ENCODE peak calls at places on chromosomes 4 and X, in seven cellular contexts. U is ascending aorta, N is left ventricle myocardium inferior, G is AG09309, I is MM.1S, K is HCT116, D is GM12865. E is an unnamed sample.

GRCh38 chr4:46442963-46443362 is 53.0 kb upstream of the GABRA2 start:
- DNase-seq in U (no peak), N (no peak), G (no peak), I (no peak), K (no peak), D (no peak), E (no peak)

GRCh38 chr4:88008133-88008621 is 742 bp downstream of the PKD2 start:
- DNase-seq in U (peak), N (peak), G (no peak), I (peak), K (no peak), D (peak), E (no peak)

GRCh38 chrX:149513713-149514427 is 8.8 kb upstream of the IDS start:
- DNase-seq in U (no peak), N (no peak), G (no peak), I (no peak), K (no peak), D (no peak), E (no peak)

GRCh38 chr4:17512973-17513665 is 1.2 kb upstream of the QDPR start:
- DNase-seq in U (no peak), N (no peak), G (no peak), I (no peak), K (no peak), D (no peak), E (no peak)

GRCh38 chr4:65845169-65845568 is 174.9 kb upstream of the EPHA5 start:
- DNase-seq in U (no peak), N (no peak), G (no peak), I (no peak), K (no peak), D (no peak), E (no peak)

GRCh38 chr4:71456841-71457240 is 118.0 kb downstream of the SLC4A4 start:
- DNase-seq in U (no peak), N (no peak), G (peak), I (no peak), K (no peak), D (no peak), E (no peak)

GRCh38 chr4:138310498-138310897 is 68.3 kb upstream of the SLC7A11 start:
- DNase-seq in U (no peak), N (no peak), G (no peak), I (no peak), K (no peak), D (no peak), E (no peak)

GRCh38 chr4:147102596-147102995 is 156.9 kb upstream of the TTC29 start:
- DNase-seq in U (no peak), N (no peak), G (no peak), I (no peak), K (no peak), D (no peak), E (no peak)

GRCh38 chr4:6873792-6874461 is 35.7 kb upstream of the TBC1D14 start:
- DNase-seq in U (peak), N (peak), G (no peak), I (peak), K (peak), D (peak), E (peak)

GRCh38 chr4:55445921-55446577 is 50.3 kb downstream of the TMEM165 start:
- DNase-seq in U (no peak), N (no peak), G (peak), I (no peak), K (no peak), D (no peak), E (no peak)

GRCh38 chrX:861335-861890 is 230.8 kb downstream of the SHOX start:
- DNase-seq in U (no peak), N (no peak), G (no peak), I (no peak), K (no peak), D (no peak), E (no peak)

GRCh38 chrX:153727108-153727931 is 2.7 kb downstream of the ABCD1 start:
- DNase-seq in U (peak), N (peak), G (no peak), I (no peak), K (no peak), D (peak), E (peak)

GRCh38 chrX:31136144-31136572 is 64.3 kb upstream of the FTHL17 start:
- DNase-seq in U (no peak), N (no peak), G (no peak), I (peak), K (no peak), D (peak), E (no peak)

GRCh38 chrX:94722578-94722977 is 1048.6 kb downstream of the FAM133A start:
- DNase-seq in U (no peak), N (no peak), G (no peak), I (no peak), K (no peak), D (no peak), E (no peak)

GRCh38 chr4:61425315-61425714 is 225.2 kb downstream of the ADGRL3 start:
- DNase-seq in U (no peak), N (no peak), G (no peak), I (no peak), K (no peak), D (no peak), E (no peak)

GRCh38 chrX:43861750-43862149 is 20.5 kb downstream of the MAOB start:
- DNase-seq in U (peak), N (no peak), G (no peak), I (no peak), K (peak), D (no peak), E (no peak)

GRCh38 chrX:41666251-41666650 is 22.5 kb upstream of the GPR34 start:
- DNase-seq in U (no peak), N (no peak), G (no peak), I (no peak), K (no peak), D (no peak), E (no peak)

GRCh38 chr4:147830987-147831386 is 99.1 kb downstream of the ARHGAP10 start:
- DNase-seq in U (no peak), N (no peak), G (no peak), I (no peak), K (no peak), D (no peak), E (no peak)

GRCh38 chr4:26321326-26322276 is 787 bp downstream of the RBPJ start:
- DNase-seq in U (peak), N (peak), G (no peak), I (peak), K (no peak), D (peak), E (no peak)

GRCh38 chr4:141659539-141659938 is 23.2 kb downstream of the IL15 start:
- DNase-seq in U (no peak), N (no peak), G (no peak), I (no peak), K (no peak), D (no peak), E (no peak)

GRCh38 chrX:14228611-14229010 is 198.9 kb upstream of the GEMIN8 start:
- DNase-seq in U (no peak), N (no peak), G (no peak), I (no peak), K (no peak), D (no peak), E (no peak)

GRCh38 chrX:129760981-129761380 is 18.8 kb upstream of the SASH3 start:
- DNase-seq in U (no peak), N (no peak), G (no peak), I (no peak), K (no peak), D (no peak), E (no peak)

GRCh38 chrX:129759576-129760061 is 20.1 kb upstream of the SASH3 start:
- DNase-seq in U (no peak), N (no peak), G (peak), I (peak), K (no peak), D (peak), E (no peak)

GRCh38 chrX:129754266-129755024 is 15.7 kb downstream of the XPNPEP2 start:
- DNase-seq in U (no peak), N (no peak), G (no peak), I (no peak), K (no peak), D (no peak), E (no peak)

GRCh38 chrX:129760155-129760554 is 19.6 kb upstream of the SASH3 start:
- DNase-seq in U (no peak), N (no peak), G (no peak), I (no peak), K (no peak), D (no peak), E (no peak)

DNA sequence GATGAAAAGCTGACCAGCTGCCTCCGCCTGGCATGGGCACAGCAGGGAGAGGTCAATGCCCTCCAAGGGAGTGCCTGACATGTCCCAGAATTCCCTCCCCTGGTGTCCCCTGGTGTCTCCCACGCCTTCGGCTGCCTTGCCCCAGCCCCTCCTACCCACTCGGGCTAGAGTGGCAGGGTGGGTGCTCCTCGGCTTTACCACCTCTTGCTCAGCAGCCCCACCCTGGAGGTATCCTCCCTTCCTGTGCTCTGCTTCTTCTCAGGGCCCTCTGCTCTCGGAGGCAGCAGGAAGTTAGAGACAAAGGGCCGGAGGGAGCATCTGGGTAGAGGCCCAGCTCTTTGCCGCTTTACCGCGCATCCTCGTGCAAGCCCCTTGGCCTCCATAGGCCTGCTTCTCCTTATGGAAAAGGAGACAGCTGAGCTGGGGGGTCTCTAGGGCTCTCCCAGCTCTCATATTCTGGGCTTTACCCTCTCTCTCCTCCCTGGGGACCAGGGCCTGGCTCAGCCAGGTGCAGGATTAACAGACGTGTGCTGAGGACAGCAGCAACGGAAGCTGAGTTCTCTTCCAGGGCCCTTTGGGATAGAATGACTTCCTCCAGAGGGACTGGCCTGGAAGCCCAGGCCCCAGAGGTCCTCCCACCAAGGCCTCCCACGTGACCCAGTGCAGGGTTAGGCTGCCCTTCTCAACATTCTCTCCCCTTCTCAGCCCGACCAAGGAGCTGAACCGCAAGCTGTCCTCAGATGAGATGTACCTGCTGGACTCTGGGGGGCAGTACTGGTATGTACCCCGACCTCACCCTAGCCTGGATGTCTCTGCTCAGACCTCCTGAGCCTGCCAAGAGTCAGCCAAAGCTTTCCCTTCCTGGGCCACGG is 17.2 kb downstream of the XPNPEP2 start:
- DNase-seq in U (no peak), N (no peak), G (no peak), I (no peak), K (no peak), D (peak), E (no peak)
- H3K4me3 ChIP-seq in U (no peak), N (no peak), G (no peak), I (no peak), K (no peak), D (no peak), E (no peak)

GRCh38 chr4:14790487-14790886 is 211.8 kb upstream of the CPEB2 start:
- DNase-seq in U (no peak), N (no peak), G (no peak), I (no peak), K (no peak), D (peak), E (no peak)

GRCh38 chr4:14787894-14788293 is 214.4 kb upstream of the CPEB2 start:
- DNase-seq in U (no peak), N (no peak), G (no peak), I (peak), K (no peak), D (peak), E (no peak)

GRCh38 chr4:14787221-14787620 is 215.1 kb upstream of the CPEB2 start:
- DNase-seq in U (no peak), N (no peak), G (no peak), I (no peak), K (no peak), D (no peak), E (no peak)

GRCh38 chr4:14792702-14793227 is 209.5 kb upstream of the CPEB2 start:
- DNase-seq in U (no peak), N (no peak), G (no peak), I (no peak), K (no peak), D (no peak), E (no peak)
- TF ChIP-seq CTCF in U (no peak), N (no peak), G (no peak), I (no peak), K (no peak), D (no peak), E (no peak)

DNA sequence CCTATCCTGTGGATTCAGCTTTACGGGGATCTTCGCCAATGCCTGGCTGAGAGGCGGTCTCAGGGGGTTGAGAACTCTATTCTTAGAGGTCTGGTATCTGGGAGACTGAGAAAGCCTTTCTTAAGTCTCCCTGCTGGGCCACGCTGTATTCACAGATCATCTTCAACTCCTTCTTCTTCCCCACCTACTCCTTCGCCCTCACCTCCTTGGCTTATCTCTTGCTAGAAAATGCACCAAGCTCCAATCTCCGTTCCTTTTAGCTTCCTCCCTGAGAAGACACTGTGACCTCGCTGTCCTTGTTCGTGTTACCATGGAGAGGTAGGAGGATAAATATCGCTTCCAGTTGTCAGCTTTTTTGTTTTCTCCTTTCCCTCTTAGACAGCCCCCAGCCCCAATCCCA is 450 bp upstream of the KLF8 start:
- DNase-seq in U (no peak), N (no peak), G (no peak), I (no peak), K (no peak), D (no peak), E (no peak)
- H3K4me3 ChIP-seq in U (peak), N (peak), G (no peak), I (no peak), K (no peak), D (peak), E (no peak)

GRCh38 chr4:186203391-186203802 is 12.0 kb downstream of the CYP4V2 start:
- DNase-seq in U (no peak), N (no peak), G (no peak), I (peak), K (no peak), D (no peak), E (peak)

GRCh38 chr4:186202490-186203140 is 11.2 kb downstream of the CYP4V2 start:
- DNase-seq in U (no peak), N (no peak), G (no peak), I (no peak), K (no peak), D (no peak), E (no peak)

GRCh38 chr4:186204103-186204559 is 12.8 kb downstream of the CYP4V2 start:
- DNase-seq in U (peak), N (no peak), G (no peak), I (peak), K (peak), D (no peak), E (peak)

GRCh38 chr4:186201535-186202230 is 10.3 kb downstream of the CYP4V2 start:
- DNase-seq in U (peak), N (peak), G (no peak), I (peak), K (peak), D (peak), E (peak)

GRCh38 chr4:186204611-186205144 is 13.3 kb downstream of the CYP4V2 start:
- DNase-seq in U (no peak), N (no peak), G (no peak), I (no peak), K (no peak), D (no peak), E (no peak)
- TF ChIP-seq CTCF in U (no peak), N (no peak), G (no peak), I (no peak), K (no peak), D (no peak), E (no peak)

DNA sequence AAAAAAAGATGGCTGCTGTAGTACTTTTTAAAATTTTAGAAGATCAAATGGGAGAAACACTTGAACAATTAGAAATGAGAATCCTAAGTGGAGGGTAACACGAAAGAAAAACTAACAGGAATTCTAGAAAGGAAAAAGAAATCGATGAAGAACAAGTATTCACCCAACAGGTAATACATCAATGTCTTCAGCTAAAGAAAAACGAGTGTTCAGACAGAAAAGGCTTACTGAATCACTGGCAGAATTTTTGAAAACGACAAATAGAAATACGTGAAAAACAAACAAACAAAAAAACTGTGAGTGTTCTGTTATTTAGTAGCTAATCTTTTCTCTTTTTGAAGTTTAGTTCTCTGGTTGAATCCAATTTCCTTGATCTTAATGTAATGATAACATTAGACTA is 1.8 kb downstream of the MAD2L1 start:
- DNase-seq in U (no peak), N (no peak), G (no peak), I (no peak), K (no peak), D (no peak), E (no peak)
- H3K4me3 ChIP-seq in U (no peak), N (no peak), G (no peak), I (peak), K (peak), D (peak), E (peak)

DNA sequence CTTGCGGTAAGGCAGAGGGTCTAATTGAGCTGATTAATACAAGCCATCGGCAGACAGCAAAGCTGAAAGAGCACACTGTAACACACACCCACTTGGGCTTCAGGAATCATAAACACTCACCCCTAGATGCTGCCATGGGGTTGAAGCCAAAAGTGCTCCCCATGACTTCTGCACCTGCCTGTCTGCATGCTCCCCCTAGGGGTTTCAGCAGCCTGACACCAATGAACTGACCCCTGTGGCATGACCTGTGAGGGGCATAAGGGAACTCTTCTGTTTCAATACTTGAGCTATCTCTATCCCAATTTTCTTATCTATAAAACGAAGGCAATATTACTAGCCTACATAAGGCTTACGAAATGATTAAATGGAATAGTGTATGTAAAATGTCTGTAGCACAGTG is 23.0 kb upstream of the IL13RA2 start:
- DNase-seq in U (no peak), N (no peak), G (no peak), I (no peak), K (no peak), D (no peak), E (no peak)
- TF ChIP-seq CTCF in U (no peak), N (no peak), G (no peak), I (no peak), K (peak), D (no peak), E (no peak)

DNA sequence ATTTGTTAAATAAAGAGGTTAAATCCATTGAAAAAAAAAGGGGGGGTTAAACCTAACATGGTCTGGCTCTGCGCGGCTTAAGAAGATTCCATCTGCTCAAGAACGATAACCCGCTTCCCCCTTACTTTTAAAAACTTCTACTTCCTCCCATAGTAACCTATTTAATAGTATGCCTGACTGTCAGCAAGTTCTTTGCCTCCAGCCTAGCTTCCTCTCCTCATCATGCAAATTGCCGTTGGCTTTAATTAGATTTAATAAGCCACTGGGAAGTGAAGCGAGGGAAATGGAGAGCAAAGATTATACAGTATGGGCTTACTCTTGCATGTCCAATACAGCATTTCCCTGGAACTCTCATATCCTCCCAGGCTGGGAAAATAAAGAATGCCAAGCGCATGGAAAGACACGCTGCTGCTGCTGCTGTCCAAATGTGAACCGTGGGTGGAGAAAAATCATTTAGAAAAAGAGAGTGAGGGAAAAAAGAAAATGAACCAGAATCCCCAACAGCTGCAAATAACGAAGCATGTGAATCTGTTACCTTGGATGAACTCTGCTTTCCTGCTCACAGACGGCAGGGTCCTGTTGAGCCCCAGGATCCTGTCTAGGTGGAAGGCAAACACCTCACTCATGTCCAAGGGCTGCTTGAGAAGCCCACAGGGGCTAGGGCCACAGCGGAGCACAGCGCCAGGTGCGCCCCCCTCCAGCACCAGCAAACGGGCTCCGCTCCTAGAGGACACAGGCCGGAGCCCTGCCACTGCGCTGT is 2.7 kb downstream of the GASK1B start:
- DNase-seq in U (no peak), N (no peak), G (no peak), I (no peak), K (no peak), D (no peak), E (no peak)
- H3K4me3 ChIP-seq in U (peak), N (peak), G (peak), I (no peak), K (no peak), D (no peak), E (peak)

DNA sequence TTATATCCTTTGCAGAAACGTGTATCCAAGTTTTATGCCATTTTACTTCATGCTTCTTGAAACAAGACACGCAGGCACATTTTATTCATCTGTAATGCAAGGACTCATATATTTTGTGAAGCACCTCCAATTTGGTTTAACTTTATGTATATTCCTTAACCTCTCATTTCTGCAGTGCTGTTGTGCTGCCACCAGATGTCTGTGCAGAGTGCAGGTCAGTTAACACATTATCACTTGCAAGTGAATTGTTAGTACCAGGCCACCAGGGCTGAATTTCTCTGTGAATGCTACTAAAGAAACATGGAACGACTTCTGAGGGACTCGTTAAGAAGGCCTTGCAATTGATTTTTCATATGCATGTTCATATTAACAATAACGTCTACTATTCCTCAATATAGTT is 770.4 kb downstream of the NLGN4X start:
- DNase-seq in U (no peak), N (no peak), G (no peak), I (peak), K (no peak), D (peak), E (no peak)
- TF ChIP-seq CTCF in U (no peak), N (no peak), G (no peak), I (peak), K (no peak), D (peak), E (peak)